ENCODE peak calls at places on chromosome 1, in six cellular contexts. One of them, this sample, is unnamed.
A peak's percentile ranks its signal among the peaks of the same experiment; 100 is the strongest.

GRCh38 chr1:212260557-212261342 is 24.5 kb upstream of the PPP2R5A start:
- DNase-seq in AG04450: no peak
- DNase-seq in neural progenitor cell: no peak
- DNase-seq in SJSA1: no peak
- DNase-seq in psoas muscle: no peak
- DNase-seq in CD4-positive, alpha-beta T cell: no peak
- DNase-seq in this sample: no peak

GRCh38 chr1:201226859-201227488 is 36.4 kb downstream of the IGFN1 start:
- DNase-seq in SJSA1: no peak
- DNase-seq in CD4-positive, alpha-beta T cell: no peak
- DNase-seq in AG04450: no peak
- DNase-seq in psoas muscle: no peak
- DNase-seq in neural progenitor cell: no peak
- DNase-seq in this sample: no peak

GRCh38 chr1:201530741-201531521 is 8.0 kb upstream of the NAV1 start:
- DNase-seq in SJSA1: peak; percentile 81
- DNase-seq in psoas muscle: peak; percentile 91
- DNase-seq in CD4-positive, alpha-beta T cell: no peak
- DNase-seq in neural progenitor cell: peak; percentile 83
- DNase-seq in AG04450: no peak
- DNase-seq in this sample: peak; percentile 96

GRCh38 chr1:29256979-29257804 is 20.9 kb downstream of the PTPRU start:
- DNase-seq in SJSA1: peak; percentile 64
- DNase-seq in psoas muscle: no peak
- DNase-seq in AG04450: no peak
- DNase-seq in CD4-positive, alpha-beta T cell: no peak
- DNase-seq in neural progenitor cell: peak; percentile 27
- DNase-seq in this sample: peak; percentile 91

GRCh38 chr1:192907545-192908243 is 98.9 kb downstream of the RGS2 start:
- DNase-seq in psoas muscle: no peak
- DNase-seq in CD4-positive, alpha-beta T cell: no peak
- DNase-seq in neural progenitor cell: no peak
- DNase-seq in AG04450: no peak
- DNase-seq in SJSA1: no peak
- DNase-seq in this sample: no peak

GRCh38 chr1:165068716-165069115 is 287.8 kb downstream of the LMX1A start:
- DNase-seq in neural progenitor cell: no peak
- DNase-seq in SJSA1: no peak
- DNase-seq in psoas muscle: no peak
- DNase-seq in AG04450: no peak
- DNase-seq in CD4-positive, alpha-beta T cell: no peak
- DNase-seq in this sample: no peak

GRCh38 chr1:245180496-245180895 is 25.7 kb downstream of the KIF26B start:
- DNase-seq in CD4-positive, alpha-beta T cell: no peak
- DNase-seq in psoas muscle: no peak
- DNase-seq in AG04450: no peak
- DNase-seq in SJSA1: no peak
- DNase-seq in neural progenitor cell: no peak
- DNase-seq in this sample: peak; percentile 91

GRCh38 chr1:224499204-224499603 is 64.6 kb upstream of the WDR26 start:
- DNase-seq in psoas muscle: no peak
- DNase-seq in AG04450: no peak
- DNase-seq in neural progenitor cell: no peak
- DNase-seq in CD4-positive, alpha-beta T cell: no peak
- DNase-seq in SJSA1: no peak
- DNase-seq in this sample: no peak

GRCh38 chr1:77831976-77832695 is 52.7 kb downstream of the MIGA1 start:
- DNase-seq in CD4-positive, alpha-beta T cell: no peak
- DNase-seq in neural progenitor cell: no peak
- DNase-seq in AG04450: no peak
- DNase-seq in SJSA1: no peak
- DNase-seq in psoas muscle: no peak
- DNase-seq in this sample: no peak

GRCh38 chr1:204494281-204495077 is at the start of gene PIK3C2B:
- DNase-seq in AG04450: peak; percentile 33
- DNase-seq in SJSA1: peak; percentile 85
- DNase-seq in CD4-positive, alpha-beta T cell: peak; percentile 52
- DNase-seq in neural progenitor cell: peak; percentile 96
- DNase-seq in psoas muscle: peak; percentile 93
- DNase-seq in this sample: peak; percentile 89

GRCh38 chr1:220278991-220279390 is 6.7 kb upstream of the RAB3GAP2 start:
- DNase-seq in SJSA1: no peak
- DNase-seq in CD4-positive, alpha-beta T cell: no peak
- DNase-seq in psoas muscle: no peak
- DNase-seq in neural progenitor cell: no peak
- DNase-seq in AG04450: no peak
- DNase-seq in this sample: no peak

GRCh38 chr1:235409045-235409820 is 42.0 kb downstream of the TBCE start:
- DNase-seq in psoas muscle: no peak
- DNase-seq in neural progenitor cell: no peak
- DNase-seq in SJSA1: no peak
- DNase-seq in AG04450: no peak
- DNase-seq in CD4-positive, alpha-beta T cell: no peak
- DNase-seq in this sample: no peak

GRCh38 chr1:29592731-29593130 is 356.4 kb downstream of the PTPRU start:
- DNase-seq in psoas muscle: no peak
- DNase-seq in neural progenitor cell: no peak
- DNase-seq in SJSA1: no peak
- DNase-seq in AG04450: no peak
- DNase-seq in CD4-positive, alpha-beta T cell: no peak
- DNase-seq in this sample: no peak

GRCh38 chr1:22053018-22053860 is 730 bp downstream of the CDC42 start:
- DNase-seq in CD4-positive, alpha-beta T cell: peak; percentile 49
- DNase-seq in neural progenitor cell: peak; percentile 85
- DNase-seq in psoas muscle: peak; percentile 83
- DNase-seq in AG04450: peak; percentile 36
- DNase-seq in SJSA1: peak; percentile 66
- DNase-seq in this sample: peak; percentile 83

GRCh38 chr1:43556772-43557171 is 26.1 kb downstream of the PTPRF start:
- DNase-seq in SJSA1: no peak
- DNase-seq in psoas muscle: no peak
- DNase-seq in AG04450: no peak
- DNase-seq in neural progenitor cell: no peak
- DNase-seq in CD4-positive, alpha-beta T cell: no peak
- DNase-seq in this sample: no peak

GRCh38 chr1:166814611-166815010 is 24.7 kb upstream of the POGK start:
- DNase-seq in CD4-positive, alpha-beta T cell: no peak
- DNase-seq in SJSA1: no peak
- DNase-seq in psoas muscle: no peak
- DNase-seq in neural progenitor cell: no peak
- DNase-seq in AG04450: no peak
- DNase-seq in this sample: no peak

GRCh38 chr1:241376711-241377110 is 19.7 kb upstream of the RGS7 start:
- DNase-seq in AG04450: no peak
- DNase-seq in SJSA1: no peak
- DNase-seq in psoas muscle: no peak
- DNase-seq in neural progenitor cell: no peak
- DNase-seq in CD4-positive, alpha-beta T cell: no peak
- DNase-seq in this sample: no peak

GRCh38 chr1:154744352-154744751 is 125.7 kb downstream of the KCNN3 start:
- DNase-seq in SJSA1: no peak
- DNase-seq in neural progenitor cell: no peak
- DNase-seq in CD4-positive, alpha-beta T cell: no peak
- DNase-seq in psoas muscle: no peak
- DNase-seq in AG04450: no peak
- DNase-seq in this sample: no peak

GRCh38 chr1:35505911-35506798 is 51.0 kb downstream of the KIAA0319L start:
- DNase-seq in psoas muscle: no peak
- DNase-seq in CD4-positive, alpha-beta T cell: peak; percentile 29
- DNase-seq in neural progenitor cell: no peak
- DNase-seq in SJSA1: peak; percentile 91
- DNase-seq in AG04450: peak; percentile 8
- DNase-seq in this sample: peak; percentile 47

GRCh38 chr1:91080650-91081049 is 58.8 kb upstream of the ZNF644 start:
- DNase-seq in SJSA1: no peak
- DNase-seq in AG04450: no peak
- DNase-seq in CD4-positive, alpha-beta T cell: no peak
- DNase-seq in neural progenitor cell: no peak
- DNase-seq in psoas muscle: no peak
- DNase-seq in this sample: no peak

GRCh38 chr1:182631954-182632353 is 27.8 kb upstream of the RGS16 start:
- DNase-seq in neural progenitor cell: no peak
- DNase-seq in AG04450: no peak
- DNase-seq in psoas muscle: no peak
- DNase-seq in CD4-positive, alpha-beta T cell: no peak
- DNase-seq in SJSA1: no peak
- DNase-seq in this sample: no peak

GRCh38 chr1:16139473-16139962 is 16.4 kb downstream of the EPHA2 start:
- DNase-seq in AG04450: peak; percentile 46
- DNase-seq in SJSA1: peak; percentile 86
- DNase-seq in psoas muscle: no peak
- DNase-seq in CD4-positive, alpha-beta T cell: no peak
- DNase-seq in neural progenitor cell: no peak
- DNase-seq in this sample: peak; percentile 50

GRCh38 chr1:216566809-216567208 is 143.6 kb upstream of the USH2A start:
- DNase-seq in AG04450: no peak
- DNase-seq in psoas muscle: no peak
- DNase-seq in SJSA1: no peak
- DNase-seq in CD4-positive, alpha-beta T cell: no peak
- DNase-seq in neural progenitor cell: no peak
- DNase-seq in this sample: peak; percentile 44

GRCh38 chr1:59520194-59520593 is 223.3 kb downstream of the FGGY start:
- DNase-seq in AG04450: no peak
- DNase-seq in CD4-positive, alpha-beta T cell: no peak
- DNase-seq in SJSA1: no peak
- DNase-seq in psoas muscle: no peak
- DNase-seq in neural progenitor cell: no peak
- DNase-seq in this sample: no peak

GRCh38 chr1:173300249-173301044 is 93.3 kb upstream of the TNFSF4 start:
- DNase-seq in CD4-positive, alpha-beta T cell: no peak
- DNase-seq in neural progenitor cell: no peak
- DNase-seq in SJSA1: no peak
- DNase-seq in psoas muscle: no peak
- DNase-seq in AG04450: no peak
- DNase-seq in this sample: no peak

GRCh38 chr1:226632922-226633351 is 84.4 kb downstream of the STUM start:
- DNase-seq in CD4-positive, alpha-beta T cell: no peak
- DNase-seq in neural progenitor cell: no peak
- DNase-seq in AG04450: no peak
- DNase-seq in SJSA1: no peak
- DNase-seq in psoas muscle: peak; percentile 47
- DNase-seq in this sample: no peak

GRCh38 chr1:226634611-226635246 is 86.2 kb downstream of the STUM start:
- DNase-seq in CD4-positive, alpha-beta T cell: no peak
- DNase-seq in AG04450: no peak
- DNase-seq in SJSA1: no peak
- DNase-seq in psoas muscle: peak; percentile 48
- DNase-seq in neural progenitor cell: no peak
- DNase-seq in this sample: no peak

GRCh38 chr1:226632169-226632884 is 83.8 kb downstream of the STUM start:
- DNase-seq in AG04450: no peak
- DNase-seq in SJSA1: no peak
- DNase-seq in psoas muscle: peak; percentile 63
- DNase-seq in neural progenitor cell: no peak
- DNase-seq in CD4-positive, alpha-beta T cell: no peak
- DNase-seq in this sample: no peak

GRCh38 chr1:226634156-226634588 is 85.6 kb downstream of the STUM start:
- DNase-seq in SJSA1: peak; percentile 78
- DNase-seq in AG04450: no peak
- DNase-seq in neural progenitor cell: peak; percentile 87
- DNase-seq in psoas muscle: peak; percentile 92
- DNase-seq in CD4-positive, alpha-beta T cell: peak; percentile 79
- DNase-seq in this sample: peak; percentile 78

GRCh38 chr1:226633541-226634155 is 85.1 kb downstream of the STUM start:
- DNase-seq in neural progenitor cell: no peak
- DNase-seq in CD4-positive, alpha-beta T cell: no peak
- DNase-seq in AG04450: no peak
- DNase-seq in psoas muscle: peak; percentile 39
- DNase-seq in SJSA1: no peak
- DNase-seq in this sample: no peak
- H3K27ac ChIP-seq in neural progenitor cell: no peak overlapping the region
- H3K27ac ChIP-seq in CD4-positive, alpha-beta T cell: peak overlapping the region; percentile 52
- H3K27ac ChIP-seq in AG04450: peak overlapping the region; percentile 21
- H3K27ac ChIP-seq in psoas muscle: peak overlapping the region; percentile 30
- H3K27ac ChIP-seq in SJSA1: no peak overlapping the region
- H3K27ac ChIP-seq in this sample: no peak overlapping the region

GRCh38 chr1:202968895-202969295 is 1.8 kb upstream of the CYB5R1 start:
- DNase-seq in psoas muscle: no peak
- DNase-seq in AG04450: no peak
- DNase-seq in SJSA1: no peak
- DNase-seq in neural progenitor cell: peak; percentile 77
- DNase-seq in CD4-positive, alpha-beta T cell: no peak
- DNase-seq in this sample: peak; percentile 84
- H3K27ac ChIP-seq in psoas muscle: peak overlapping the region; percentile 99
- H3K27ac ChIP-seq in AG04450: no peak overlapping the region
- H3K27ac ChIP-seq in SJSA1: no peak overlapping the region
- H3K27ac ChIP-seq in neural progenitor cell: no peak overlapping the region
- H3K27ac ChIP-seq in CD4-positive, alpha-beta T cell: no peak overlapping the region
- H3K27ac ChIP-seq in this sample: no peak overlapping the region

DNA sequence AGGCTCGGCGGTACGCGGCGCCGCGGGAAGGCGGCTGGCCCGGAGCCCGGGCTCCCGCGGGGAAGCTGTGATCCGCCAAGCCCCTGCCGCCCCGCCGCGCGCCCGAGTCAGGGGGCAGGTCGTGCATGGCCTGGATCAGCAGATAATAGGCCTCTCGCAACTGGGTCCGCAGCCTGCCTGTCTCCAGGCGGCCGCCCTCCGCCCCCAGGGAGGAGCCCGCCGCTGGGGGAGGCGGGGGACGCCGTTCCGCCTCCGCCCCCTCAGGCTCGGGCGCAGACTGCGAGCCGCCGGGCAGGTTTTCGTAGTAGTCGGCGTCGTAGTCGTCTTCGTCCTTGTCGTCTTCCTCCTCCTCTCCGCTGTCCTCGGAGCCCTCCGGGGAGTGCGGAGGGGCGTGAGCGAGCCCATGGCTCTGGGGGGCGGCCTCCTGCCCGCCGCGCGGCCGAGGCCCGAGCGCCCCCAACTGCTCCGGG is at the start of gene SYDE2:
- DNase-seq in SJSA1: peak; percentile 70
- DNase-seq in CD4-positive, alpha-beta T cell: peak; percentile 75
- DNase-seq in AG04450: no peak
- DNase-seq in psoas muscle: peak; percentile 86
- DNase-seq in neural progenitor cell: peak; percentile 89
- DNase-seq in this sample: peak; percentile 75
- H3K27ac ChIP-seq in SJSA1: peak within 1 kb of the TSS; percentile 92
- H3K27ac ChIP-seq in CD4-positive, alpha-beta T cell: peak within 1 kb of the TSS; percentile 95
- H3K27ac ChIP-seq in AG04450: peak within 1 kb of the TSS; percentile 39
- H3K27ac ChIP-seq in psoas muscle: peak within 1 kb of the TSS; percentile 93
- H3K27ac ChIP-seq in neural progenitor cell: peak within 1 kb of the TSS; percentile 96
- H3K27ac ChIP-seq in this sample: peak within 1 kb of the TSS; percentile 89

GRCh38 chr1:85496881-85497582 is 32.1 kb upstream of the DDAH1 start:
- DNase-seq in psoas muscle: no peak
- DNase-seq in AG04450: no peak
- DNase-seq in neural progenitor cell: no peak
- DNase-seq in SJSA1: no peak
- DNase-seq in CD4-positive, alpha-beta T cell: no peak
- DNase-seq in this sample: peak; percentile 26

GRCh38 chr1:85502171-85502570 is 37.2 kb upstream of the DDAH1 start:
- DNase-seq in psoas muscle: no peak
- DNase-seq in AG04450: no peak
- DNase-seq in neural progenitor cell: no peak
- DNase-seq in SJSA1: no peak
- DNase-seq in CD4-positive, alpha-beta T cell: no peak
- DNase-seq in this sample: no peak

GRCh38 chr1:85504417-85504816 is 39.5 kb upstream of the DDAH1 start:
- DNase-seq in CD4-positive, alpha-beta T cell: no peak
- DNase-seq in SJSA1: no peak
- DNase-seq in psoas muscle: no peak
- DNase-seq in AG04450: no peak
- DNase-seq in neural progenitor cell: no peak
- DNase-seq in this sample: no peak

GRCh38 chr1:85501355-85501898 is 36.5 kb upstream of the DDAH1 start:
- DNase-seq in CD4-positive, alpha-beta T cell: no peak
- DNase-seq in neural progenitor cell: no peak
- DNase-seq in psoas muscle: no peak
- DNase-seq in AG04450: no peak
- DNase-seq in SJSA1: no peak
- DNase-seq in this sample: no peak

GRCh38 chr1:85502625-85503083 is 37.7 kb upstream of the DDAH1 start:
- DNase-seq in AG04450: peak; percentile 59
- DNase-seq in psoas muscle: no peak
- DNase-seq in neural progenitor cell: peak; percentile 69
- DNase-seq in CD4-positive, alpha-beta T cell: no peak
- DNase-seq in SJSA1: peak; percentile 65
- DNase-seq in this sample: peak; percentile 39
- H3K27ac ChIP-seq in AG04450: peak overlapping the region; percentile 63
- H3K27ac ChIP-seq in psoas muscle: no peak overlapping the region
- H3K27ac ChIP-seq in neural progenitor cell: no peak overlapping the region
- H3K27ac ChIP-seq in CD4-positive, alpha-beta T cell: no peak overlapping the region
- H3K27ac ChIP-seq in SJSA1: peak overlapping the region; percentile 62
- H3K27ac ChIP-seq in this sample: no peak overlapping the region